ENCODE peak calls at places on chromosome 17, in ten cellular contexts. O is adrenal gland, L is IMR-90, S is upper lobe of left lung, D is H54, C is gastrocnemius medialis, W is stomach, V is spleen, Q is ovary, A is HepG2. J is an unnamed sample.
A peak's percentile ranks its signal among the peaks of the same experiment; 100 is the strongest.

GRCh38 chr17:10177921-10178788 is 20.3 kb downstream of the GAS7 start:
- DNase-seq in O (no peak), L (peak; percentile 83), S (no peak), D (no peak), C (no peak), W (no peak), V (no peak), Q (no peak), A (no peak), J (no peak)

GRCh38 chr17:73637866-73638265 is 6.4 kb downstream of the SDK2 start:
- DNase-seq in O (no peak), L (no peak), S (no peak), D (no peak), C (no peak), W (peak; percentile 23), V (peak; percentile 66), Q (no peak), A (no peak), J (no peak)

GRCh38 chr17:76957600-76958464 is 89.6 kb downstream of the MGAT5B start:
- DNase-seq in O (no peak), L (peak; percentile 21), S (no peak), D (no peak), C (no peak), W (no peak), V (peak; percentile 51), Q (no peak), A (no peak), J (no peak)

GRCh38 chr17:13429201-13429600 is 172.5 kb downstream of the HS3ST3A1 start:
- DNase-seq in O (no peak), L (peak; percentile 92), S (peak; percentile 50), D (peak; percentile 63), C (no peak), W (no peak), V (no peak), Q (no peak), A (no peak), J (no peak)

GRCh38 chr17:58352018-58352842 is at the start of gene SUPT4H1:
- DNase-seq in O (peak; percentile 89), L (peak; percentile 92), S (peak; percentile 98), D (peak; percentile 94), C (peak; percentile 76), W (peak; percentile 91), V (peak; percentile 97), Q (peak; percentile 87), A (peak; percentile 94), J (peak; percentile 89)

GRCh38 chr17:57679906-57680695 is 65.0 kb downstream of the CCDC182 start:
- DNase-seq in O (no peak), L (no peak), S (no peak), D (no peak), C (no peak), W (no peak), V (peak; percentile 8), Q (no peak), A (no peak), J (no peak)

GRCh38 chr17:301681-302299 is 50.8 kb downstream of the RPH3AL start:
- DNase-seq in O (no peak), L (no peak), S (peak; percentile 67), D (no peak), C (no peak), W (no peak), V (no peak), Q (no peak), A (no peak), J (no peak)

GRCh38 chr17:19443148-19443547 is 32.1 kb downstream of the RNF112 start:
- DNase-seq in O (no peak), L (no peak), S (no peak), D (no peak), C (no peak), W (no peak), V (no peak), Q (no peak), A (no peak), J (no peak)

GRCh38 chr17:42456223-42457106 is 2.2 kb upstream of the ATP6V0A1 start:
- DNase-seq in O (no peak), L (peak; percentile 83), S (no peak), D (no peak), C (no peak), W (no peak), V (no peak), Q (no peak), A (no peak), J (no peak)

GRCh38 chr17:82088838-82089722 is 9.0 kb downstream of the FASN start:
- DNase-seq in O (no peak), L (no peak), S (peak; percentile 86), D (no peak), C (no peak), W (no peak), V (no peak), Q (peak; percentile 17), A (no peak), J (no peak)
- TF ChIP-seq POLR2A in O (no peak), L (no peak), S (no peak), D (no peak), C (no peak), W (no peak), V (no peak), Q (no peak), A (no peak), J (no peak)

GRCh38 chr17:28041068-28041843 is 1.2 kb upstream of the NLK start:
- DNase-seq in O (peak; percentile 100), L (peak; percentile 99), S (peak; percentile 100), D (peak; percentile 74), C (peak; percentile 100), W (peak; percentile 99), V (peak; percentile 100), Q (peak; percentile 99), A (peak; percentile 99), J (peak; percentile 93)
- TF ChIP-seq POLR2A in O (no peak), L (peak; percentile 82), S (no peak), D (peak; percentile 89), C (peak; percentile 72), W (no peak), V (no peak), Q (peak; percentile 56), A (peak; percentile 79), J (peak; percentile 84)

DNA sequence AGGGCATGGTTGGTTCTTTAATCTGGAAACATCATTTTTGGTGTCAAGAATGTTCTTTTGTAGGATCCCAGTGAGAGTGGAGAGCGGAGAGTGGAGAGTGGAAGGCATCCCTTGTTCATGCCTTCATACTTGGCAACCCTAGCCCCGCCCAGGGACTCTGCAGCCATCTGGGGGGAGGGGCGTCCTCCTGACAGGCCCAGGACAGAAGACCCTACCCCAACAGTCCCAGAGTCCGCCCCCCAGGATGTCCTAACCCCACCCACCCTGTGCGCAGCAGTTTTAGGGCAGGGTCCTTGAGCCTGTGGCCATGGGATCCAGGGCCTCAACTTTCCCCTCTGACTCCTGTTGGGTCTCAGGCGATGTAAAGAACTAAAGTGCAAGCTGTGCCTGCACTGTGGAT is 4.5 kb downstream of the SLC26A11 start:
- DNase-seq in O (no peak), L (no peak), S (no peak), D (no peak), C (no peak), W (no peak), V (no peak), Q (no peak), A (no peak), J (no peak)
- TF ChIP-seq POLR2A in O (no peak), L (no peak), S (no peak), D (no peak), C (no peak), W (no peak), V (no peak), Q (no peak), A (no peak), J (no peak)

GRCh38 chr17:4947411-4948165 is 742 bp downstream of the PFN1 start:
- DNase-seq in O (peak; percentile 61), L (peak; percentile 53), S (peak; percentile 94), D (no peak), C (peak; percentile 48), W (peak; percentile 70), V (peak; percentile 96), Q (peak; percentile 59), A (peak; percentile 50), J (no peak)
- TF ChIP-seq POLR2A in O (no peak), L (no peak), S (no peak), D (peak; percentile 16), C (no peak), W (no peak), V (no peak), Q (no peak), A (peak; percentile 46), J (peak; percentile 24)

DNA sequence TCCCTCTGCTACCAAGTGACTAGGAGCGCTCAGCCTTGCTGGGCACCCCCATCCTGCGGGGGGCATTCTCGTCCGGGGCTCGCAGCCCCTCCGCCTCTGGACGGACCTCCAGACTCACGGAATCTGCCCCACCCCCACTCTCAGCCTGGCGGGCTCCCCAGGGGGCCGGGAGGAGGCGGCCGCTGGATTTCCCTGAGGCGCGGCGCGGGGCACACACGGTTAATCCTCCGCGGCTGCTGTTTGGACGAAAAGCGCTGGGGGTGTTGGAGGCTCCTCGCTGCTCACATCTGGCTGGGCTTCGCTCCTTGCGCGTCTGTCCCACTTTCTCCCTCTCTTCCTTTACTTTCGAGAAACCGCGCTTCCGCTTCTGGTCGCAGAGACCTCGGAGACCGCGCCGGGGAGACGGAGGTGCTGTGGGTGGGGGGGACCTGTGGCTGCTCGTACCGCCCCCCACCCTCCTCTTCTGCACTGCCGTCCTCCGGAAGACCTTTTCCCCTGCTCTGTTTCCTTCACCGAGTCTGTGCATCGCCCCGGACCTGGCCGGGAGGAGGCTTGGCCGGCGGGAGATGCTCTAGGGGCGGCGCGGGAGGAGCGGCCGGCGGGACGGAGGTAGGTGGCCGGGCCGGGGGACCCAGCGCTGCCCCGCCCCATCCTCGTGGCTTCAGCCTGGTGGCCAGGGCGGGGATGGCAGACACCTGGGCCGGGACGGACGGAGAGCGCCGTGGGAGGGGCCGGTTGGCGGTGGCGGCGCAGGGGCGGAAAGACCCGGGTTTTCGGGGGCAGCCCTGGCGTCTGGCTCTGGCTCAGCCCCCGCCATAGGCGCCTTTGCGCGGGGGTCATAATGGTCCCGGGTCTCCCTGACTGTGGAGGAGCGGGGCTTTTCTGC is at the start of gene C1QTNF1:
- DNase-seq in O (peak; percentile 73), L (peak; percentile 38), S (peak; percentile 89), D (no peak), C (no peak), W (peak; percentile 49), V (peak; percentile 78), Q (peak; percentile 74), A (no peak), J (peak; percentile 56)
- TF ChIP-seq POLR2A in O (no peak), L (no peak), S (no peak), D (no peak), C (peak; percentile 37), W (no peak), V (no peak), Q (peak; percentile 28), A (no peak), J (no peak)

DNA sequence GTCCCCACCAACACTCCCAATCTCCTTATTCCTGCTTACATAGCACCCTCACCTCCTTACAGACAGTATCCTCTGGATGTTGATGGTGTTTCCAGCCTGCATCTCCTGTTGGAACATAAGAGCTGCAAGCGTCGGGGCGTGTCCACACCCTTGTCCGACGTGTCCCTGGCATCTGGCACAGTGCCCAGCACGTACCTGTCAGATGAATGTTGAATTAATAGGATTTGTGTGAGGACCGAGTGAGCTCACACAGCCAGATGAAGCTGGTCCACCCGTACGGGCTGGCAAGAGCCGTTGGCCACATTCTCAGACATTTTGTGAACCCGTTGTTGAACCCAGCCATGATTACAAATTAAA is 12.2 kb upstream of the CBX4 start:
- DNase-seq in O (no peak), L (no peak), S (no peak), D (no peak), C (no peak), W (peak; percentile 81), V (no peak), Q (no peak), A (no peak), J (no peak)
- TF ChIP-seq POLR2A in O (no peak), L (no peak), S (no peak), D (no peak), C (no peak), W (no peak), V (no peak), Q (no peak), A (no peak), J (no peak)

GRCh38 chr17:37840576-37840975 is 83.6 kb upstream of the TBC1D3K start:
- DNase-seq in O (no peak), L (no peak), S (no peak), D (no peak), C (no peak), W (no peak), V (no peak), Q (no peak), A (no peak), J (no peak)
- TF ChIP-seq POLR2A in O (no peak), L (no peak), S (no peak), D (no peak), C (no peak), W (no peak), V (no peak), Q (no peak), A (no peak), J (no peak)

J was measured in GM12892.